ENCODE peak calls at places on chromosomes 16 and 17, in nine cellular contexts. One of them, this sample, is unnamed.

GRCh38 chr17:79982986-79983385 is 52.7 kb downstream of the TBC1D16 start:
- DNase-seq in SJSA1: peak; percentile 44
- DNase-seq in H9: peak; percentile 25
- DNase-seq in IMR-90: no peak
- DNase-seq in adrenal gland: peak; percentile 46
- DNase-seq in CD8-positive, alpha-beta memory T cell: no peak
- DNase-seq in CD4-positive, CD25-positive, alpha-beta regulatory T cell: no peak
- DNase-seq in CD8-positive, alpha-beta T cell: no peak
- DNase-seq in thoracic aorta: no peak
- DNase-seq in this sample: no peak

GRCh38 chr17:62565817-62566216 is 61.7 kb upstream of the MRC2 start:
- DNase-seq in adrenal gland: no peak
- DNase-seq in H9: no peak
- DNase-seq in CD4-positive, CD25-positive, alpha-beta regulatory T cell: no peak
- DNase-seq in thoracic aorta: no peak
- DNase-seq in SJSA1: peak; percentile 76
- DNase-seq in CD8-positive, alpha-beta memory T cell: no peak
- DNase-seq in CD8-positive, alpha-beta T cell: no peak
- DNase-seq in IMR-90: peak; percentile 86
- DNase-seq in this sample: no peak

GRCh38 chr17:65556014-65556909 is 5.2 kb downstream of the AXIN2 start:
- DNase-seq in CD4-positive, CD25-positive, alpha-beta regulatory T cell: peak; percentile 71
- DNase-seq in SJSA1: peak; percentile 83
- DNase-seq in CD8-positive, alpha-beta T cell: peak; percentile 96
- DNase-seq in thoracic aorta: no peak
- DNase-seq in H9: peak; percentile 90
- DNase-seq in adrenal gland: peak; percentile 90
- DNase-seq in CD8-positive, alpha-beta memory T cell: peak; percentile 84
- DNase-seq in IMR-90: peak; percentile 50
- DNase-seq in this sample: peak; percentile 86

GRCh38 chr16:27483624-27484023 is 66.1 kb downstream of the GTF3C1 start:
- DNase-seq in SJSA1: no peak
- DNase-seq in CD4-positive, CD25-positive, alpha-beta regulatory T cell: no peak
- DNase-seq in CD8-positive, alpha-beta memory T cell: no peak
- DNase-seq in H9: no peak
- DNase-seq in adrenal gland: no peak
- DNase-seq in thoracic aorta: no peak
- DNase-seq in IMR-90: no peak
- DNase-seq in CD8-positive, alpha-beta T cell: no peak
- DNase-seq in this sample: no peak

GRCh38 chr17:149897-150575 is 12.7 kb downstream of the SCGB1C2 start:
- DNase-seq in CD8-positive, alpha-beta T cell: no peak
- DNase-seq in adrenal gland: peak; percentile 45
- DNase-seq in SJSA1: peak; percentile 6
- DNase-seq in thoracic aorta: no peak
- DNase-seq in IMR-90: no peak
- DNase-seq in CD8-positive, alpha-beta memory T cell: no peak
- DNase-seq in CD4-positive, CD25-positive, alpha-beta regulatory T cell: no peak
- DNase-seq in H9: no peak
- DNase-seq in this sample: no peak

GRCh38 chr16:14251419-14251818 is 180.3 kb downstream of the MRTFB start:
- DNase-seq in CD8-positive, alpha-beta memory T cell: no peak
- DNase-seq in CD8-positive, alpha-beta T cell: no peak
- DNase-seq in CD4-positive, CD25-positive, alpha-beta regulatory T cell: no peak
- DNase-seq in thoracic aorta: no peak
- DNase-seq in SJSA1: no peak
- DNase-seq in adrenal gland: no peak
- DNase-seq in H9: no peak
- DNase-seq in IMR-90: no peak
- DNase-seq in this sample: no peak

GRCh38 chr17:14471052-14471451 is 170.2 kb downstream of the HS3ST3B1 start:
- DNase-seq in CD8-positive, alpha-beta T cell: no peak
- DNase-seq in CD8-positive, alpha-beta memory T cell: no peak
- DNase-seq in thoracic aorta: no peak
- DNase-seq in adrenal gland: no peak
- DNase-seq in CD4-positive, CD25-positive, alpha-beta regulatory T cell: no peak
- DNase-seq in IMR-90: peak; percentile 94
- DNase-seq in H9: no peak
- DNase-seq in SJSA1: peak; percentile 89
- DNase-seq in this sample: peak; percentile 1

GRCh38 chr17:75270218-75270965 is 639 bp downstream of the MIF4GD start:
- DNase-seq in CD4-positive, CD25-positive, alpha-beta regulatory T cell: no peak
- DNase-seq in CD8-positive, alpha-beta memory T cell: no peak
- DNase-seq in SJSA1: peak; percentile 78
- DNase-seq in adrenal gland: peak; percentile 83
- DNase-seq in IMR-90: peak; percentile 76
- DNase-seq in CD8-positive, alpha-beta T cell: peak; percentile 39
- DNase-seq in thoracic aorta: no peak
- DNase-seq in H9: peak; percentile 82
- DNase-seq in this sample: peak; percentile 63

GRCh38 chr17:40174528-40174927 is 2.7 kb upstream of the RAPGEFL1 start:
- DNase-seq in H9: no peak
- DNase-seq in CD4-positive, CD25-positive, alpha-beta regulatory T cell: no peak
- DNase-seq in adrenal gland: no peak
- DNase-seq in IMR-90: no peak
- DNase-seq in CD8-positive, alpha-beta memory T cell: no peak
- DNase-seq in CD8-positive, alpha-beta T cell: no peak
- DNase-seq in thoracic aorta: no peak
- DNase-seq in SJSA1: no peak
- DNase-seq in this sample: no peak

GRCh38 chr17:40177275-40177874 is at the start of gene RAPGEFL1:
- DNase-seq in CD4-positive, CD25-positive, alpha-beta regulatory T cell: peak; percentile 74
- DNase-seq in CD8-positive, alpha-beta T cell: peak; percentile 81
- DNase-seq in SJSA1: no peak
- DNase-seq in thoracic aorta: peak; percentile 35
- DNase-seq in H9: peak; percentile 91
- DNase-seq in adrenal gland: peak; percentile 83
- DNase-seq in IMR-90: peak; percentile 55
- DNase-seq in CD8-positive, alpha-beta memory T cell: peak; percentile 70
- DNase-seq in this sample: peak; percentile 89

GRCh38 chr17:40175928-40176327 is 1.3 kb upstream of the RAPGEFL1 start:
- DNase-seq in H9: no peak
- DNase-seq in CD8-positive, alpha-beta memory T cell: no peak
- DNase-seq in adrenal gland: no peak
- DNase-seq in CD4-positive, CD25-positive, alpha-beta regulatory T cell: no peak
- DNase-seq in IMR-90: no peak
- DNase-seq in thoracic aorta: no peak
- DNase-seq in CD8-positive, alpha-beta T cell: no peak
- DNase-seq in SJSA1: no peak
- DNase-seq in this sample: no peak

GRCh38 chr17:40178021-40178601 is 841 bp downstream of the RAPGEFL1 start:
- DNase-seq in H9: peak; percentile 80
- DNase-seq in CD4-positive, CD25-positive, alpha-beta regulatory T cell: no peak
- DNase-seq in adrenal gland: no peak
- DNase-seq in CD8-positive, alpha-beta T cell: no peak
- DNase-seq in CD8-positive, alpha-beta memory T cell: no peak
- DNase-seq in thoracic aorta: no peak
- DNase-seq in IMR-90: no peak
- DNase-seq in SJSA1: no peak
- DNase-seq in this sample: no peak

DNA sequence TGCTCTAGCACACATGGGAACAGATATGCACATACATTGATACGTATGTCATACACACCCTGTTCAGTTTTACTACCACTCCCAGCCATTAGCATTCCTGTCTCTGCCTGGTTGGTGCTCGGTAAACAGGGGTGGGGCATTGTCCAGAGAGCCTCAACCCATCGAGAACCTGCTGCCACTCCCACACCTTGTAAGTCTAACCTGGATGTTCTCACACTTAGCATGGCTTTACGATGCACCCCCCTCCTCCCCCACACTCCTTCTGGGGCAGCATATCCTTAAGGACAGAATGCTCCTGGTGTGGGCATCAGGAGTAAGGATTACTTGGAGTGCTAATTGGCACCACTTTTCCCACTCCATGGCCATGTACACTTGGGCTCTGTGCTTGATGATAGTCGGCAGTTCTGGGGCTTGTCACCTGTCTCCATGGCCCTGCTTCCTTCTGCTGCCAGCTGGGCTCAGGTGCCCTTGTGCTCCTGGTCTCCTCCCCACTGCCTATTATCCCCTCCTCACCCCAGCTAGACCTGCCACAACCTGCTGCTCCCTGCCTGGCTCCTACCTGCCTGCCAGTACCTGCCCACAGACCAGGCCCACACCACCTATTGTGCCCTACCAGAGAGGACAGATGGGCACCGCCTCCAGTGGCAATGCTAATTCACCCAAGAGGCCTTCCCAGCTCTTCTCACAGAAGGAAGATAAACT is 710 bp upstream of the RAPGEFL1 start:
- DNase-seq in adrenal gland: no peak
- DNase-seq in SJSA1: no peak
- DNase-seq in H9: no peak
- DNase-seq in thoracic aorta: no peak
- DNase-seq in CD8-positive, alpha-beta memory T cell: no peak
- DNase-seq in CD4-positive, CD25-positive, alpha-beta regulatory T cell: no peak
- DNase-seq in CD8-positive, alpha-beta T cell: no peak
- DNase-seq in IMR-90: no peak
- DNase-seq in this sample: peak; percentile 99
- H3K27ac ChIP-seq in adrenal gland: no peak overlapping the region
- H3K27ac ChIP-seq in SJSA1: no peak overlapping the region
- H3K27ac ChIP-seq in H9: no peak overlapping the region
- H3K27ac ChIP-seq in thoracic aorta: no peak overlapping the region
- H3K27ac ChIP-seq in CD8-positive, alpha-beta memory T cell: no peak overlapping the region
- H3K27ac ChIP-seq in CD4-positive, CD25-positive, alpha-beta regulatory T cell: no peak overlapping the region
- H3K27ac ChIP-seq in CD8-positive, alpha-beta T cell: no peak overlapping the region
- H3K27ac ChIP-seq in IMR-90: no peak overlapping the region
- H3K27ac ChIP-seq in this sample: peak overlapping the region; percentile 98

DNA sequence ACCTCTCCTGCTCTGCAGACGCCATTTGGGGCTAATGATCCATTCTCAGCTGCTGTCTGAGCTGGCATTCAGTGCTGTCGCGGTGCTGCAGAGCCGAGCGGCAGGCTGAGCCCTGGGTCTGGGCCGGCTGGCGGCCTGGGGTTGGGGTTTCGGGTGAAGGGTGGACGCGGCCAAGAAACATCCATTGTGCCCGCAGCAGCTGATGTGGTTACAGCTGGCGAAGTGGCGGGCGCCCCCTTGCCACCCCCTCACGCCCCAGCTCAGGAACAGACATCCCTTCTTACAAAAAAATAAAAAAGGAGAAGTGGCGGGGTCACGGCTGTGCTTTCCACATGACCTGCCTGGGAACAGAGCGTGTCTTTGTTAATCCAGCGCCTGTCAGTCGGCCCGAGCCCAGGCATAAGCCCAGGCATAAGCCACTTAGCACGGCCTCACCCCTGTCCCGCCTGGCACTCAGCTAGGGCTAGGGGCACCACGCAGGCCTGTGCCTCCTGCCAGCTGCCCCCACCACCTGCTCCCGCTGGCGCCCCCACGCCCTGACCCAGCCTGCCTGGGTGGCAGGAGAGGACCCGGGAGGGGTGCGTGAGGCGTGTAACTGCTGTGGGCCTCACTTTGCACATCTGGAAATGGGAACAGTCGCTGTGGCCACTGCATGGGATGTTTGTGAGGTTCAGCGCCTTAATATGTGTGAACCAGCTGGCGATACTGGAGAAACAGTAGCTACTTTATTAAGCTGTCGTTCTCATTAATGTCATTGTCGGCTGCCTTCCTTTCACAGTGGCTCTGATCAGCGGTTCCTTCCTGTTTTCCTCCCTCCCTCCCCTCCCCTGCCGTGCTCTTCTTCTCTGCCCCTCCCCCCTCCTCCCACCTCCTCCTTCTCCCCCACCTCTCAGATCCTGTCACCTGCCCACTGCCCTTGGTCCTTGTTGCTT is 197.7 kb upstream of the CIBAR2 start:
- DNase-seq in thoracic aorta: no peak
- DNase-seq in adrenal gland: peak; percentile 76
- DNase-seq in IMR-90: no peak
- DNase-seq in SJSA1: no peak
- DNase-seq in H9: peak; percentile 61
- DNase-seq in CD8-positive, alpha-beta memory T cell: no peak
- DNase-seq in CD4-positive, CD25-positive, alpha-beta regulatory T cell: no peak
- DNase-seq in CD8-positive, alpha-beta T cell: no peak
- DNase-seq in this sample: no peak
- H3K27ac ChIP-seq in thoracic aorta: no peak overlapping the region
- H3K27ac ChIP-seq in adrenal gland: no peak overlapping the region
- H3K27ac ChIP-seq in IMR-90: no peak overlapping the region
- H3K27ac ChIP-seq in SJSA1: no peak overlapping the region
- H3K27ac ChIP-seq in H9: no peak overlapping the region
- H3K27ac ChIP-seq in CD8-positive, alpha-beta memory T cell: no peak overlapping the region
- H3K27ac ChIP-seq in CD4-positive, CD25-positive, alpha-beta regulatory T cell: peak overlapping the region; percentile 69
- H3K27ac ChIP-seq in CD8-positive, alpha-beta T cell: peak overlapping the region; percentile 58
- H3K27ac ChIP-seq in this sample: no peak overlapping the region

DNA sequence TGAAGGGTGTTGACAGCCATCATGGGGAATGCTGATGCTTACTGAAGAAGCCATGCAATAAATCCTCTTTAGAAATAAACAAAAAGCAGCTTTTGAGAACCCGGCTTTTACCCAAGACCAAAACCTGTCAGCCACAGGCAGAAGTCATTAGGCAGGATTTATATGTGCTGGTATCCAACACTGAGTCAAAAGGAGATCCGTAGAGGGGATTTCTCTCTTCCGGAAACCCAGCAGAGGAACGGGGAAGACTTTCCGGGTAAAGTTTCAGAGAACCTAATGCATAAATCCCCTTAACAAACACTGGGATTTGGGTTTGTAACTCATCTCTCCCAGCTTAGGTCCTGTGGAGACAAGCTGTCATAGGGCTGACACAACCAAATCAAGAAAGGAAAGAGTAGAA is 287.5 kb downstream of the IRX3 start:
- DNase-seq in CD8-positive, alpha-beta T cell: no peak
- DNase-seq in adrenal gland: no peak
- DNase-seq in SJSA1: no peak
- DNase-seq in thoracic aorta: no peak
- DNase-seq in H9: no peak
- DNase-seq in CD8-positive, alpha-beta memory T cell: no peak
- DNase-seq in IMR-90: no peak
- DNase-seq in CD4-positive, CD25-positive, alpha-beta regulatory T cell: no peak
- DNase-seq in this sample: no peak
- H3K27ac ChIP-seq in CD8-positive, alpha-beta T cell: no peak overlapping the region
- H3K27ac ChIP-seq in adrenal gland: no peak overlapping the region
- H3K27ac ChIP-seq in SJSA1: no peak overlapping the region
- H3K27ac ChIP-seq in thoracic aorta: no peak overlapping the region
- H3K27ac ChIP-seq in H9: no peak overlapping the region
- H3K27ac ChIP-seq in CD8-positive, alpha-beta memory T cell: no peak overlapping the region
- H3K27ac ChIP-seq in IMR-90: no peak overlapping the region
- H3K27ac ChIP-seq in CD4-positive, CD25-positive, alpha-beta regulatory T cell: no peak overlapping the region
- H3K27ac ChIP-seq in this sample: no peak overlapping the region

GRCh38 chr17:49369089-49369488 is 7.0 kb upstream of the ZNF652 start:
- DNase-seq in IMR-90: no peak
- DNase-seq in CD4-positive, CD25-positive, alpha-beta regulatory T cell: no peak
- DNase-seq in adrenal gland: no peak
- DNase-seq in thoracic aorta: no peak
- DNase-seq in SJSA1: no peak
- DNase-seq in H9: peak; percentile 10
- DNase-seq in CD8-positive, alpha-beta memory T cell: no peak
- DNase-seq in CD8-positive, alpha-beta T cell: no peak
- DNase-seq in this sample: no peak

GRCh38 chr17:49362723-49363117 is 670 bp upstream of the ZNF652 start:
- DNase-seq in CD8-positive, alpha-beta memory T cell: no peak
- DNase-seq in thoracic aorta: no peak
- DNase-seq in CD4-positive, CD25-positive, alpha-beta regulatory T cell: no peak
- DNase-seq in SJSA1: no peak
- DNase-seq in IMR-90: no peak
- DNase-seq in H9: no peak
- DNase-seq in CD8-positive, alpha-beta T cell: no peak
- DNase-seq in adrenal gland: no peak
- DNase-seq in this sample: peak; percentile 41

GRCh38 chr17:49364119-49364518 is 2.1 kb upstream of the ZNF652 start:
- DNase-seq in thoracic aorta: no peak
- DNase-seq in SJSA1: peak; percentile 21
- DNase-seq in CD8-positive, alpha-beta T cell: no peak
- DNase-seq in H9: no peak
- DNase-seq in CD8-positive, alpha-beta memory T cell: no peak
- DNase-seq in IMR-90: no peak
- DNase-seq in CD4-positive, CD25-positive, alpha-beta regulatory T cell: no peak
- DNase-seq in adrenal gland: no peak
- DNase-seq in this sample: no peak

GRCh38 chr17:49363251-49363650 is 1.2 kb upstream of the ZNF652 start:
- DNase-seq in CD4-positive, CD25-positive, alpha-beta regulatory T cell: no peak
- DNase-seq in H9: no peak
- DNase-seq in CD8-positive, alpha-beta T cell: no peak
- DNase-seq in thoracic aorta: no peak
- DNase-seq in CD8-positive, alpha-beta memory T cell: no peak
- DNase-seq in IMR-90: no peak
- DNase-seq in SJSA1: peak; percentile 15
- DNase-seq in adrenal gland: no peak
- DNase-seq in this sample: no peak

GRCh38 chr17:49365667-49366066 is 3.6 kb upstream of the ZNF652 start:
- DNase-seq in CD8-positive, alpha-beta memory T cell: no peak
- DNase-seq in adrenal gland: peak; percentile 76
- DNase-seq in thoracic aorta: no peak
- DNase-seq in H9: peak; percentile 76
- DNase-seq in SJSA1: no peak
- DNase-seq in IMR-90: no peak
- DNase-seq in CD4-positive, CD25-positive, alpha-beta regulatory T cell: no peak
- DNase-seq in CD8-positive, alpha-beta T cell: peak; percentile 39
- DNase-seq in this sample: peak; percentile 23
- H3K27ac ChIP-seq in CD8-positive, alpha-beta memory T cell: no peak overlapping the region
- H3K27ac ChIP-seq in adrenal gland: no peak overlapping the region
- H3K27ac ChIP-seq in thoracic aorta: no peak overlapping the region
- H3K27ac ChIP-seq in H9: no peak overlapping the region
- H3K27ac ChIP-seq in SJSA1: no peak overlapping the region
- H3K27ac ChIP-seq in IMR-90: no peak overlapping the region
- H3K27ac ChIP-seq in CD4-positive, CD25-positive, alpha-beta regulatory T cell: no peak overlapping the region
- H3K27ac ChIP-seq in CD8-positive, alpha-beta T cell: no peak overlapping the region
- H3K27ac ChIP-seq in this sample: no peak overlapping the region

This sample was measured in small intestine.